ENCODE peak calls at places on chromosomes 2 and 18, in nine cellular contexts. One of them, this sample, is unnamed.
A peak's percentile ranks its signal among the peaks of the same experiment; 100 is the strongest.

GRCh38 chr18:48866028-48866733 is 84.6 kb downstream of the SMAD7 start:
- DNase-seq in cardiac fibroblast: peak; percentile 80
- DNase-seq in GM12865: no peak
- DNase-seq in HFF-Myc: peak; percentile 35
- DNase-seq in fibroblast of mammary gland: peak; percentile 59
- DNase-seq in lower leg skin: no peak
- DNase-seq in AG09309: peak; percentile 17
- DNase-seq in choroid plexus epithelial cell: no peak
- DNase-seq in tibial nerve: no peak
- DNase-seq in this sample: peak; percentile 68

GRCh38 chr2:102796337-102796736 is 34.5 kb downstream of the TMEM182 start:
- DNase-seq in tibial nerve: no peak
- DNase-seq in fibroblast of mammary gland: no peak
- DNase-seq in HFF-Myc: no peak
- DNase-seq in choroid plexus epithelial cell: no peak
- DNase-seq in GM12865: no peak
- DNase-seq in AG09309: no peak
- DNase-seq in lower leg skin: no peak
- DNase-seq in cardiac fibroblast: no peak
- DNase-seq in this sample: no peak

GRCh38 chr2:96399342-96400048 is 63.9 kb downstream of the NCAPH start:
- DNase-seq in HFF-Myc: no peak
- DNase-seq in cardiac fibroblast: no peak
- DNase-seq in choroid plexus epithelial cell: no peak
- DNase-seq in fibroblast of mammary gland: no peak
- DNase-seq in tibial nerve: no peak
- DNase-seq in lower leg skin: no peak
- DNase-seq in AG09309: no peak
- DNase-seq in GM12865: no peak
- DNase-seq in this sample: no peak

GRCh38 chr2:151171186-151171585 is 90.5 kb downstream of the RBM43 start:
- DNase-seq in cardiac fibroblast: no peak
- DNase-seq in HFF-Myc: peak; percentile 9
- DNase-seq in lower leg skin: no peak
- DNase-seq in GM12865: no peak
- DNase-seq in AG09309: no peak
- DNase-seq in choroid plexus epithelial cell: no peak
- DNase-seq in tibial nerve: no peak
- DNase-seq in fibroblast of mammary gland: no peak
- DNase-seq in this sample: no peak

GRCh38 chr2:172884336-172884735 is 148.7 kb downstream of the RAPGEF4 start:
- DNase-seq in HFF-Myc: no peak
- DNase-seq in choroid plexus epithelial cell: no peak
- DNase-seq in tibial nerve: no peak
- DNase-seq in fibroblast of mammary gland: no peak
- DNase-seq in cardiac fibroblast: no peak
- DNase-seq in GM12865: no peak
- DNase-seq in lower leg skin: no peak
- DNase-seq in AG09309: no peak
- DNase-seq in this sample: peak; percentile 11

GRCh38 chr2:191833356-191833755 is 13.5 kb downstream of the CAVIN2 start:
- DNase-seq in AG09309: no peak
- DNase-seq in HFF-Myc: no peak
- DNase-seq in tibial nerve: no peak
- DNase-seq in lower leg skin: no peak
- DNase-seq in fibroblast of mammary gland: no peak
- DNase-seq in cardiac fibroblast: no peak
- DNase-seq in choroid plexus epithelial cell: no peak
- DNase-seq in GM12865: no peak
- DNase-seq in this sample: no peak

GRCh38 chr2:102224824-102225739 is 38.3 kb downstream of the IL1RL2 start:
- DNase-seq in lower leg skin: no peak
- DNase-seq in fibroblast of mammary gland: no peak
- DNase-seq in GM12865: no peak
- DNase-seq in AG09309: no peak
- DNase-seq in choroid plexus epithelial cell: no peak
- DNase-seq in cardiac fibroblast: no peak
- DNase-seq in HFF-Myc: no peak
- DNase-seq in tibial nerve: no peak
- DNase-seq in this sample: no peak

GRCh38 chr2:152826880-152827279 is 108.5 kb downstream of the ARL6IP6 start:
- DNase-seq in choroid plexus epithelial cell: no peak
- DNase-seq in cardiac fibroblast: peak; percentile 2
- DNase-seq in GM12865: no peak
- DNase-seq in fibroblast of mammary gland: peak; percentile 58
- DNase-seq in tibial nerve: no peak
- DNase-seq in HFF-Myc: no peak
- DNase-seq in AG09309: no peak
- DNase-seq in lower leg skin: no peak
- DNase-seq in this sample: peak; percentile 39

GRCh38 chr2:28224648-28225471 is 167.8 kb upstream of the FOSL2 start:
- DNase-seq in tibial nerve: no peak
- DNase-seq in lower leg skin: no peak
- DNase-seq in choroid plexus epithelial cell: peak; percentile 95
- DNase-seq in HFF-Myc: peak; percentile 54
- DNase-seq in cardiac fibroblast: peak; percentile 92
- DNase-seq in fibroblast of mammary gland: peak; percentile 93
- DNase-seq in GM12865: no peak
- DNase-seq in AG09309: peak; percentile 95
- DNase-seq in this sample: peak; percentile 96

GRCh38 chr18:50009772-50010171 is 185.2 kb downstream of the MYO5B start:
- DNase-seq in HFF-Myc: no peak
- DNase-seq in GM12865: peak; percentile 69
- DNase-seq in tibial nerve: no peak
- DNase-seq in AG09309: no peak
- DNase-seq in cardiac fibroblast: peak; percentile 31
- DNase-seq in fibroblast of mammary gland: peak; percentile 31
- DNase-seq in choroid plexus epithelial cell: peak; percentile 53
- DNase-seq in lower leg skin: no peak
- DNase-seq in this sample: peak; percentile 18

GRCh38 chr18:63224574-63224973 is 95.0 kb downstream of the BCL2 start:
- DNase-seq in GM12865: no peak
- DNase-seq in tibial nerve: no peak
- DNase-seq in cardiac fibroblast: no peak
- DNase-seq in HFF-Myc: no peak
- DNase-seq in choroid plexus epithelial cell: no peak
- DNase-seq in lower leg skin: no peak
- DNase-seq in AG09309: no peak
- DNase-seq in fibroblast of mammary gland: no peak
- DNase-seq in this sample: no peak

GRCh38 chr2:217956895-217957457 is 45.8 kb downstream of the TNS1 start:
- DNase-seq in AG09309: no peak
- DNase-seq in tibial nerve: peak; percentile 10
- DNase-seq in lower leg skin: no peak
- DNase-seq in choroid plexus epithelial cell: no peak
- DNase-seq in cardiac fibroblast: no peak
- DNase-seq in fibroblast of mammary gland: no peak
- DNase-seq in GM12865: no peak
- DNase-seq in HFF-Myc: no peak
- DNase-seq in this sample: no peak

DNA sequence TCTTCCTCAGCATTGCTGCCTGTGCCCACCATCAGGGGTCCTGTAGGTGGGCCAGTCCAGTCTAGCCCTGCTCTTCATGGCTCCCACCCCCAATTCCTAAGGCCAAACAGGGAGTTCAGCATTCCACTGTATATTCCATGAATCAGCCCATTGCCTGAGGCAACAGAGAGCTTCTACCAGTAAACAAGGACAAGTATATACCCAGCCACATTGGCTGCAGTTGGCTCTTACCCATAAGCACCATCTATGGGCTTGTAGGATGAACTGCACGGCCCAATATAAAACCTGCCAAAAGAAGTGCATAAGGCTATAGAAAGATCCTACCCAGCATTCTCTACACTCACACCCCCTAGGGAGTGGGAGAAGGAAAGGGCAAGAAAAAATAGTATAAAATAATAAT is 95.1 kb upstream of the SALL3 start:
- DNase-seq in choroid plexus epithelial cell: no peak
- DNase-seq in fibroblast of mammary gland: no peak
- DNase-seq in cardiac fibroblast: no peak
- DNase-seq in tibial nerve: no peak
- DNase-seq in lower leg skin: no peak
- DNase-seq in GM12865: no peak
- DNase-seq in HFF-Myc: no peak
- DNase-seq in AG09309: no peak
- DNase-seq in this sample: no peak
- TF ChIP-seq CTCF in choroid plexus epithelial cell: no peak
- TF ChIP-seq CTCF in fibroblast of mammary gland: no peak
- TF ChIP-seq CTCF in cardiac fibroblast: no peak
- TF ChIP-seq CTCF in tibial nerve: no peak
- TF ChIP-seq CTCF in lower leg skin: no peak
- TF ChIP-seq CTCF in GM12865: no peak
- TF ChIP-seq CTCF in HFF-Myc: no peak
- TF ChIP-seq CTCF in AG09309: peak; percentile 6
- TF ChIP-seq CTCF in this sample: no peak

DNA sequence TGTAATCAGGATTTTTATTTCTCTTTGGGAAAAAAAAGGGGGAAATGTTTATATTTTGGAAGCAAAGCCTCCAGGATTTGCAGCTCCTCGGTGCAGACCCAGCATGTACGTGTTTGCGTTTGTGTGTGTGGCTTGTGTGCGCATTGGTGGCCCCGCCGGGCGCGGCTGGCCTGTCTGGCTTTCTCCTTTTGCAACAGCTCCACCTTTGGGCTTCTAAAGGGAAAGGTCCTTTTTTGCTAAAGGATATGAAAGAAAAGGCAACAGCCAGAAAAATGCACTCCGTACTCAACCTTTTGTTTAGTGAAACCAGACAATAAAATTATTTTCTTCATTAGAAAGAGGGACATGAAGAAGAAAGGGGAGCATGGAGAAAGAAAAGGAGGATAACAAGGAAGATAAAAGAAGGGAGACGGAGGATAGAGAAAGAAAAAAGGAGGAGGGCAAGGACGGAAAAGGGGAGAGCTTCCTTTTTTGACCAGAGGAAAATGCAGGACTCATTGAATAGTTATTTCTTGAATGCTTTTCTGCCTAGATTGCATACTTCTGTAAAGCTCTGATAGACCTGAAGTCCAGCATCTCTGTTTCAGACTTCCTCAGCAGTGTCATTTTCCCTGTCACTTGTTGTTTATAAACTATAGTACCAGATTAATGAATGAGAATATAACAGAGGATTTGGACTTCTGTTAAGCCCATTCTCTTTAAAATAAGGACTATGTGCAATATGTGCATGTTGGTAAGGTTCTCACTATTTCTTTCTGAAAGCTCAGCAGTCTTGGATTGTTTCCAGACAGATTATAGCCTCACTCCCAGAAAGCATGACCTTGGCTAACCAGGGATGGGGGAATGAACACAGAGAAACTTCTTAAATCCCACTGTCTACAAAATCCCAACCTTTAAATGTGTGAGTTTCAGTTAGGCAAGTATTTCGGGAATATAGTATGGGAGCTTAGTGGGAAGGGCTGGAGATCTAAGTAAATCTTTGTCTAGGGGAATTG is 563.1 kb upstream of the PIK3C3 start:
- DNase-seq in lower leg skin: no peak
- DNase-seq in choroid plexus epithelial cell: peak; percentile 78
- DNase-seq in cardiac fibroblast: peak; percentile 79
- DNase-seq in GM12865: peak; percentile 12
- DNase-seq in HFF-Myc: no peak
- DNase-seq in tibial nerve: no peak
- DNase-seq in fibroblast of mammary gland: peak; percentile 49
- DNase-seq in AG09309: no peak
- DNase-seq in this sample: peak; percentile 5
- TF ChIP-seq CTCF in lower leg skin: no peak
- TF ChIP-seq CTCF in choroid plexus epithelial cell: peak; percentile 85
- TF ChIP-seq CTCF in cardiac fibroblast: peak; percentile 79
- TF ChIP-seq CTCF in GM12865: peak; percentile 10
- TF ChIP-seq CTCF in HFF-Myc: peak; percentile 27
- TF ChIP-seq CTCF in tibial nerve: no peak
- TF ChIP-seq CTCF in fibroblast of mammary gland: peak; percentile 54
- TF ChIP-seq CTCF in AG09309: peak; percentile 22
- TF ChIP-seq CTCF in this sample: peak; percentile 34

DNA sequence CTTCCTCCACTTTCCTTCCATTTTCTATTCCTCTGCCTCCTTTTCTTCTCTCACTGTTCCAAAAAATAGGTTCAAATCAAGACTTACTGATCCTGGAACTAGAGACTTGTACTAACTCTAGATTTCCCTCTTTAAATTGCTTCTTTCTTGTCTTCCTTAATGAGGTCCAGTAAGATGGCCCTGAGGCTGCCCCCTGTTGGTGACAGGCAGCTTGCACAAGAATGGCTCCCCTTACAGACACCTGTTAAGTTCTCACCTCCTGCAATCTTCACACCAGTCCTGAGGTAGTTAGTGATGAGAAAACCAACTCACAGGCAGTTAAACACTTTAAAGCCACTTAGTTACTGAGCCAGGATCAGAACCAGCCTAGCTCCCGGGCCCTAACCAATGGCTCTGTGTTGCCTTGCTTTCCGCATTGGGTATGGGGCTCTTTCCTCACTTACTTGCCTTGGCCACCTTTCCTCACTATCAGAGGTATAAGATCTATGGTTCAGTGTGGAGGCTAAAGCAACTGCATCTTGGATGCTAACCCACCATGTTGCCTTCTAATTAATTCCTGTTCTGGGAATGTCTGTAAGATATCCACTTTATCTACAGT is 130.6 kb downstream of the AKAIN1 start:
- DNase-seq in HFF-Myc: no peak
- DNase-seq in choroid plexus epithelial cell: no peak
- DNase-seq in GM12865: peak; percentile 45
- DNase-seq in cardiac fibroblast: no peak
- DNase-seq in fibroblast of mammary gland: no peak
- DNase-seq in tibial nerve: no peak
- DNase-seq in lower leg skin: no peak
- DNase-seq in AG09309: no peak
- DNase-seq in this sample: no peak
- TF ChIP-seq CTCF in HFF-Myc: peak; percentile 12
- TF ChIP-seq CTCF in choroid plexus epithelial cell: no peak
- TF ChIP-seq CTCF in GM12865: peak; percentile 57
- TF ChIP-seq CTCF in cardiac fibroblast: no peak
- TF ChIP-seq CTCF in fibroblast of mammary gland: no peak
- TF ChIP-seq CTCF in tibial nerve: no peak
- TF ChIP-seq CTCF in lower leg skin: no peak
- TF ChIP-seq CTCF in AG09309: no peak
- TF ChIP-seq CTCF in this sample: no peak

DNA sequence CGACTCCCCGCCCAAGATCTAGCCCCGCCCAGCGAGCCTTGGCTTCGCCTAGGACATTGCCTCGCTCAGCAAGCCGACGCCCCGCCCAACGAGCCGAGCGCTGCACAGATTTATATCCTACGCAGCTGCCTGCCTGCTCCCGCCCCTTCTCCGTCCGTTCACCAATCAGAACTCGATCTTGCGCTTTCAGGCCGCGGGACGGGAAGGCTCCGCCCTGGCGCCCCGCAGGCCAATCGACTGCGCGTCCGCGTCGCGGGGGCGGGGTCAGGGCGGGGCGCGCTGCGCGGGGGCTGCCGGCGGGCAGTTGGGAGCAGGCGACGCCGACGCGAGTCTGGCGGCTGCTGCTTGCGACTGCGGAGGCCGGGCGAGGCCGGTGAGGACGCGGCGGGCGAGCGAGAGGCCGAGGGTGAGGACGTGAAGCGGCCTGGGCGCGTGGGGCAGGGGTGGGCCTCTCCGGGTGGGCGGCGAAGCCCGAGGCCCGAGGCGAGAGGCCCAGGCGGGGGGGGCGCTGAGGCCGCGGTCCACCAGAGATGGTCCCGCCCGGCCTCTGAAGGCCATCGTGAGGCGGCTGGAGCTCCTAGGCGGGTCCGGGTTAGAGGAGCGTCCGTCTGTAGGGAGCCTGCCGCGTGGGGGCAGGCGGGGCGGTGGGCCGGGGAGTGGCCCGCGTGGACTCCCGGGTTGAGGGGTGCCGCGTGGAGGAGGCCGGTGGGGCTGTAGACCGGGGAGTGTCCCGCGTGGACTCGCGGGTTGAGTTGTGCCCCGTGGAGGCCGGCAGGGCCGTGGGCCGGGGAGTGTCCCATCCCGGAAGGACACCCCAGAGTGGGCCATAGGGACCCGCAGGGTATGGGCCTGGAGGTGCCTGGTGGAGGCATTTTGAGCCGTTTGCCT is at the start of gene FARP2:
- DNase-seq in cardiac fibroblast: peak; percentile 99
- DNase-seq in tibial nerve: peak; percentile 100
- DNase-seq in AG09309: peak; percentile 91
- DNase-seq in lower leg skin: peak; percentile 100
- DNase-seq in choroid plexus epithelial cell: peak; percentile 99
- DNase-seq in fibroblast of mammary gland: peak; percentile 97
- DNase-seq in HFF-Myc: peak; percentile 95
- DNase-seq in GM12865: peak; percentile 99
- DNase-seq in this sample: peak; percentile 99
- TF ChIP-seq CTCF in cardiac fibroblast: no peak
- TF ChIP-seq CTCF in tibial nerve: no peak
- TF ChIP-seq CTCF in AG09309: peak; percentile 4
- TF ChIP-seq CTCF in lower leg skin: no peak
- TF ChIP-seq CTCF in choroid plexus epithelial cell: no peak
- TF ChIP-seq CTCF in fibroblast of mammary gland: no peak
- TF ChIP-seq CTCF in HFF-Myc: no peak
- TF ChIP-seq CTCF in GM12865: no peak
- TF ChIP-seq CTCF in this sample: no peak